ENCODE peak calls at places on chromosomes 6 and 20, in ten cellular contexts. L, V, Y, U, I, Q, C, W, J and F are unnamed samples.

GRCh38 chr6:136550330-136551071 is at the start of gene MAP7:
- DNase-seq in L (peak; percentile 80), V (no peak), Y (peak; percentile 60), U (peak; percentile 82), I (peak; percentile 10), Q (peak; percentile 41), C (peak; percentile 96), W (no peak), J (peak; percentile 41), F (peak; percentile 75)

GRCh38 chr6:97361286-97361685 is 78.3 kb upstream of the MMS22L start:
- DNase-seq in L (no peak), V (no peak), Y (no peak), U (no peak), I (no peak), Q (no peak), C (no peak), W (no peak), J (no peak), F (no peak)

GRCh38 chr6:164114656-164115055 is 700.1 kb downstream of the QKI start:
- DNase-seq in L (no peak), V (no peak), Y (no peak), U (no peak), I (no peak), Q (peak; percentile 44), C (no peak), W (no peak), J (no peak), F (no peak)

GRCh38 chr6:92864966-92865555 is 554.3 kb downstream of the EPHA7 start:
- DNase-seq in L (no peak), V (no peak), Y (no peak), U (no peak), I (no peak), Q (no peak), C (no peak), W (no peak), J (no peak), F (no peak)

GRCh38 chr20:43689165-43689564 is 22.3 kb downstream of the MYBL2 start:
- DNase-seq in L (no peak), V (no peak), Y (no peak), U (no peak), I (no peak), Q (no peak), C (no peak), W (no peak), J (no peak), F (no peak)

GRCh38 chr20:41138217-41138526 is 829 bp downstream of the PLCG1 start:
- DNase-seq in L (no peak), V (no peak), Y (no peak), U (peak; percentile 19), I (no peak), Q (no peak), C (no peak), W (no peak), J (no peak), F (no peak)

GRCh38 chr20:13610205-13610604 is 28.5 kb downstream of the TASP1 start:
- DNase-seq in L (no peak), V (no peak), Y (no peak), U (no peak), I (no peak), Q (no peak), C (no peak), W (no peak), J (no peak), F (no peak)

GRCh38 chr6:31968791-31969711 is 2.9 kb downstream of the DXO start:
- DNase-seq in L (no peak), V (no peak), Y (no peak), U (no peak), I (no peak), Q (no peak), C (no peak), W (no peak), J (no peak), F (no peak)

GRCh38 chr6:144286503-144287393 is 1.6 kb downstream of the UTRN start:
- DNase-seq in L (peak; percentile 43), V (peak; percentile 83), Y (no peak), U (peak; percentile 79), I (peak; percentile 81), Q (no peak), C (peak; percentile 91), W (no peak), J (peak; percentile 2), F (peak; percentile 80)

GRCh38 chr6:157099912-157100593 is 223.3 kb downstream of the TMEM242 start:
- DNase-seq in L (no peak), V (no peak), Y (peak; percentile 22), U (no peak), I (no peak), Q (no peak), C (no peak), W (no peak), J (peak; percentile 31), F (no peak)